ENCODE peak calls at places on chromosomes 7 and 10, in nine cellular contexts. O, A, D, I, W, F, B, X and V are unnamed samples.

GRCh38 chr7:142194201-142194600 is 63.7 kb downstream of the PRSS58 start:
- DNase-seq in W (no peak), O (no peak), F (no peak), D (no peak), B (no peak), A (no peak), X (no peak), I (no peak), V (no peak)

GRCh38 chr10:62380002-62380401 is 5.8 kb downstream of the ZNF365 start:
- DNase-seq in W (no peak), I (no peak), O (no peak), F (peak; percentile 38), B (no peak), A (peak; percentile 25), D (no peak), X (no peak), V (no peak)

GRCh38 chr10:128852449-128852848 is 614.6 kb upstream of the MGMT start:
- DNase-seq in F (no peak), I (no peak), A (no peak), B (no peak), X (no peak), D (no peak), O (no peak), W (no peak), V (no peak)

GRCh38 chr10:27192284-27192683 is 37.1 kb downstream of the MASTL start:
- DNase-seq in I (no peak), F (peak; percentile 70), W (no peak), O (no peak), B (no peak), A (peak; percentile 86), X (no peak), D (no peak), V (peak; percentile 3)

GRCh38 chr10:59388577-59388976 is 26.2 kb upstream of the FAM13C start:
- DNase-seq in B (no peak), D (no peak), I (no peak), F (no peak), O (no peak), A (no peak), X (peak; percentile 8), W (no peak), V (peak; percentile 46)

GRCh38 chr7:42691030-42691639 is 220.7 kb downstream of the C7orf25 start:
- DNase-seq in F (peak; percentile 46), D (no peak), W (no peak), A (peak; percentile 55), I (no peak), O (no peak), B (no peak), X (peak; percentile 54), V (peak; percentile 8)

GRCh38 chr7:111459065-111459756 is 103.1 kb downstream of the IMMP2L start:
- DNase-seq in O (no peak), F (no peak), D (no peak), B (no peak), W (no peak), A (no peak), X (no peak), I (no peak), V (no peak)

GRCh38 chr7:5673125-5673524 is 108.3 kb downstream of the RNF216 start:
- DNase-seq in I (no peak), F (no peak), O (no peak), D (no peak), W (no peak), X (no peak), A (no peak), B (no peak), V (no peak)